ENCODE peak calls at places on chromosomes 11 and 22, in eight cellular contexts. One of them, this sample, is unnamed.
A peak's percentile ranks its signal among the peaks of the same experiment; 100 is the strongest.

GRCh38 chr11:2138075-2138435 is 1.1 kb downstream of the IGF2 start:
- DNase-seq in kidney: peak; percentile 69
- DNase-seq in astrocyte of the cerebellum: no peak
- DNase-seq in foreskin fibroblast: peak; percentile 34
- DNase-seq in fibroblast of pulmonary artery: no peak
- DNase-seq in endodermal cell: peak; percentile 76
- DNase-seq in epithelial cell of esophagus: no peak
- DNase-seq in AG04449: no peak
- DNase-seq in this sample: no peak

GRCh38 chr22:50306753-50307749 is at the start of gene PLXNB2:
- DNase-seq in kidney: peak; percentile 95
- DNase-seq in astrocyte of the cerebellum: peak; percentile 39
- DNase-seq in foreskin fibroblast: peak; percentile 93
- DNase-seq in fibroblast of pulmonary artery: peak; percentile 87
- DNase-seq in endodermal cell: peak; percentile 86
- DNase-seq in epithelial cell of esophagus: peak; percentile 77
- DNase-seq in AG04449: no peak
- DNase-seq in this sample: peak; percentile 93

GRCh38 chr11:106619320-106619990 is 398.8 kb downstream of the GUCY1A2 start:
- DNase-seq in kidney: no peak
- DNase-seq in astrocyte of the cerebellum: no peak
- DNase-seq in foreskin fibroblast: peak; percentile 23
- DNase-seq in fibroblast of pulmonary artery: no peak
- DNase-seq in endodermal cell: no peak
- DNase-seq in epithelial cell of esophagus: no peak
- DNase-seq in AG04449: no peak
- DNase-seq in this sample: no peak

GRCh38 chr11:130449246-130449990 is 973 bp downstream of the ADAMTS15 start:
- DNase-seq in kidney: no peak
- DNase-seq in astrocyte of the cerebellum: no peak
- DNase-seq in foreskin fibroblast: peak; percentile 50
- DNase-seq in fibroblast of pulmonary artery: no peak
- DNase-seq in endodermal cell: peak; percentile 72
- DNase-seq in epithelial cell of esophagus: peak; percentile 33
- DNase-seq in AG04449: no peak
- DNase-seq in this sample: no peak

GRCh38 chr22:17512960-17513359 is 50.3 kb upstream of the SLC25A18 start:
- DNase-seq in kidney: no peak
- DNase-seq in astrocyte of the cerebellum: no peak
- DNase-seq in foreskin fibroblast: no peak
- DNase-seq in fibroblast of pulmonary artery: no peak
- DNase-seq in endodermal cell: no peak
- DNase-seq in epithelial cell of esophagus: no peak
- DNase-seq in AG04449: no peak
- DNase-seq in this sample: no peak

GRCh38 chr11:72617080-72617744 is 57.0 kb downstream of the PDE2A start:
- DNase-seq in kidney: no peak
- DNase-seq in astrocyte of the cerebellum: peak; percentile 9
- DNase-seq in foreskin fibroblast: peak; percentile 22
- DNase-seq in fibroblast of pulmonary artery: peak; percentile 13
- DNase-seq in endodermal cell: no peak
- DNase-seq in epithelial cell of esophagus: no peak
- DNase-seq in AG04449: no peak
- DNase-seq in this sample: peak; percentile 32

GRCh38 chr11:27719575-27719925 is 19.3 kb upstream of the BDNF start:
- DNase-seq in kidney: no peak
- DNase-seq in astrocyte of the cerebellum: no peak
- DNase-seq in foreskin fibroblast: no peak
- DNase-seq in fibroblast of pulmonary artery: no peak
- DNase-seq in endodermal cell: no peak
- DNase-seq in epithelial cell of esophagus: no peak
- DNase-seq in AG04449: no peak
- DNase-seq in this sample: no peak

GRCh38 chr11:75625970-75626691 is 42.7 kb downstream of the MAP6 start:
- DNase-seq in kidney: no peak
- DNase-seq in astrocyte of the cerebellum: peak; percentile 34
- DNase-seq in foreskin fibroblast: peak; percentile 87
- DNase-seq in fibroblast of pulmonary artery: peak; percentile 77
- DNase-seq in endodermal cell: no peak
- DNase-seq in epithelial cell of esophagus: peak; percentile 78
- DNase-seq in AG04449: peak; percentile 44
- DNase-seq in this sample: peak; percentile 66

GRCh38 chr11:3091846-3092602 is 34.8 kb upstream of the CARS1 start:
- DNase-seq in kidney: peak; percentile 84
- DNase-seq in astrocyte of the cerebellum: peak; percentile 27
- DNase-seq in foreskin fibroblast: peak; percentile 79
- DNase-seq in fibroblast of pulmonary artery: peak; percentile 62
- DNase-seq in endodermal cell: peak; percentile 98
- DNase-seq in epithelial cell of esophagus: peak; percentile 86
- DNase-seq in AG04449: no peak
- DNase-seq in this sample: peak; percentile 61

GRCh38 chr11:55895216-55895615 is 12.1 kb downstream of the TRIM51 start:
- DNase-seq in kidney: no peak
- DNase-seq in astrocyte of the cerebellum: no peak
- DNase-seq in foreskin fibroblast: no peak
- DNase-seq in fibroblast of pulmonary artery: no peak
- DNase-seq in endodermal cell: peak; percentile 48
- DNase-seq in epithelial cell of esophagus: no peak
- DNase-seq in AG04449: no peak
- DNase-seq in this sample: no peak

GRCh38 chr22:44578516-44579230 is 80.6 kb upstream of the RTL6 start:
- DNase-seq in kidney: no peak
- DNase-seq in astrocyte of the cerebellum: no peak
- DNase-seq in foreskin fibroblast: no peak
- DNase-seq in fibroblast of pulmonary artery: no peak
- DNase-seq in endodermal cell: no peak
- DNase-seq in epithelial cell of esophagus: no peak
- DNase-seq in AG04449: no peak
- DNase-seq in this sample: no peak

GRCh38 chr11:3219281-3219892 is 774 bp upstream of the MRGPRG start:
- DNase-seq in kidney: peak; percentile 68
- DNase-seq in astrocyte of the cerebellum: no peak
- DNase-seq in foreskin fibroblast: no peak
- DNase-seq in fibroblast of pulmonary artery: no peak
- DNase-seq in endodermal cell: peak; percentile 49
- DNase-seq in epithelial cell of esophagus: no peak
- DNase-seq in AG04449: no peak
- DNase-seq in this sample: no peak

GRCh38 chr22:41834005-41834975 is 1.4 kb downstream of the SREBF2 start:
- DNase-seq in kidney: no peak
- DNase-seq in astrocyte of the cerebellum: no peak
- DNase-seq in foreskin fibroblast: no peak
- DNase-seq in fibroblast of pulmonary artery: no peak
- DNase-seq in endodermal cell: no peak
- DNase-seq in epithelial cell of esophagus: no peak
- DNase-seq in AG04449: no peak
- DNase-seq in this sample: no peak

GRCh38 chr11:5851002-5851401 is 6.5 kb downstream of the OR52E8 start:
- DNase-seq in kidney: no peak
- DNase-seq in astrocyte of the cerebellum: no peak
- DNase-seq in foreskin fibroblast: no peak
- DNase-seq in fibroblast of pulmonary artery: no peak
- DNase-seq in endodermal cell: no peak
- DNase-seq in epithelial cell of esophagus: no peak
- DNase-seq in AG04449: no peak
- DNase-seq in this sample: no peak

GRCh38 chr11:26901162-26901561 is 92.8 kb upstream of the FIBIN start:
- DNase-seq in kidney: no peak
- DNase-seq in astrocyte of the cerebellum: peak; percentile 37
- DNase-seq in foreskin fibroblast: no peak
- DNase-seq in fibroblast of pulmonary artery: peak; percentile 39
- DNase-seq in endodermal cell: no peak
- DNase-seq in epithelial cell of esophagus: no peak
- DNase-seq in AG04449: peak; percentile 17
- DNase-seq in this sample: peak; percentile 46

GRCh38 chr11:91819195-91819594 is 405.4 kb upstream of the FAT3 start:
- DNase-seq in kidney: no peak
- DNase-seq in astrocyte of the cerebellum: no peak
- DNase-seq in foreskin fibroblast: no peak
- DNase-seq in fibroblast of pulmonary artery: no peak
- DNase-seq in endodermal cell: no peak
- DNase-seq in epithelial cell of esophagus: no peak
- DNase-seq in AG04449: no peak
- DNase-seq in this sample: no peak

GRCh38 chr22:49964493-49965290 is 4.1 kb downstream of the PIM3 start:
- DNase-seq in kidney: peak; percentile 74
- DNase-seq in astrocyte of the cerebellum: no peak
- DNase-seq in foreskin fibroblast: no peak
- DNase-seq in fibroblast of pulmonary artery: no peak
- DNase-seq in endodermal cell: peak; percentile 50
- DNase-seq in epithelial cell of esophagus: no peak
- DNase-seq in AG04449: no peak
- DNase-seq in this sample: no peak

GRCh38 chr11:105155679-105156078 is 16.1 kb upstream of the CARD18 start:
- DNase-seq in kidney: no peak
- DNase-seq in astrocyte of the cerebellum: no peak
- DNase-seq in foreskin fibroblast: no peak
- DNase-seq in fibroblast of pulmonary artery: no peak
- DNase-seq in endodermal cell: peak; percentile 52
- DNase-seq in epithelial cell of esophagus: no peak
- DNase-seq in AG04449: no peak
- DNase-seq in this sample: no peak

GRCh38 chr22:20096574-20097420 is 16.8 kb downstream of the DGCR8 start:
- DNase-seq in kidney: no peak
- DNase-seq in astrocyte of the cerebellum: no peak
- DNase-seq in foreskin fibroblast: no peak
- DNase-seq in fibroblast of pulmonary artery: no peak
- DNase-seq in endodermal cell: no peak
- DNase-seq in epithelial cell of esophagus: no peak
- DNase-seq in AG04449: no peak
- DNase-seq in this sample: no peak

GRCh38 chr11:34865261-34865660 is 50.9 kb downstream of the APIP start:
- DNase-seq in kidney: no peak
- DNase-seq in astrocyte of the cerebellum: no peak
- DNase-seq in foreskin fibroblast: peak; percentile 10
- DNase-seq in fibroblast of pulmonary artery: no peak
- DNase-seq in endodermal cell: no peak
- DNase-seq in epithelial cell of esophagus: peak; percentile 45
- DNase-seq in AG04449: no peak
- DNase-seq in this sample: no peak

GRCh38 chr22:35963237-35963810 is 65.3 kb downstream of the RBFOX2 start:
- DNase-seq in kidney: no peak
- DNase-seq in astrocyte of the cerebellum: no peak
- DNase-seq in foreskin fibroblast: no peak
- DNase-seq in fibroblast of pulmonary artery: no peak
- DNase-seq in endodermal cell: no peak
- DNase-seq in epithelial cell of esophagus: no peak
- DNase-seq in AG04449: no peak
- DNase-seq in this sample: peak; percentile 34

GRCh38 chr11:111308140-111308539 is 9.8 kb downstream of the POU2AF3 start:
- DNase-seq in kidney: no peak
- DNase-seq in astrocyte of the cerebellum: no peak
- DNase-seq in foreskin fibroblast: no peak
- DNase-seq in fibroblast of pulmonary artery: no peak
- DNase-seq in endodermal cell: no peak
- DNase-seq in epithelial cell of esophagus: no peak
- DNase-seq in AG04449: no peak
- DNase-seq in this sample: peak; percentile 24

GRCh38 chr11:111309516-111309915 is 11.2 kb downstream of the POU2AF3 start:
- DNase-seq in kidney: no peak
- DNase-seq in astrocyte of the cerebellum: no peak
- DNase-seq in foreskin fibroblast: no peak
- DNase-seq in fibroblast of pulmonary artery: no peak
- DNase-seq in endodermal cell: no peak
- DNase-seq in epithelial cell of esophagus: no peak
- DNase-seq in AG04449: no peak
- DNase-seq in this sample: no peak

GRCh38 chr11:111305871-111306270 is 7.5 kb downstream of the POU2AF3 start:
- DNase-seq in kidney: no peak
- DNase-seq in astrocyte of the cerebellum: no peak
- DNase-seq in foreskin fibroblast: no peak
- DNase-seq in fibroblast of pulmonary artery: no peak
- DNase-seq in endodermal cell: no peak
- DNase-seq in epithelial cell of esophagus: no peak
- DNase-seq in AG04449: no peak
- DNase-seq in this sample: no peak

GRCh38 chr11:111306321-111306720 is 8.0 kb downstream of the POU2AF3 start:
- DNase-seq in kidney: no peak
- DNase-seq in astrocyte of the cerebellum: no peak
- DNase-seq in foreskin fibroblast: no peak
- DNase-seq in fibroblast of pulmonary artery: no peak
- DNase-seq in endodermal cell: no peak
- DNase-seq in epithelial cell of esophagus: no peak
- DNase-seq in AG04449: no peak
- DNase-seq in this sample: no peak

GRCh38 chr11:111307472-111308108 is 9.2 kb downstream of the POU2AF3 start:
- DNase-seq in kidney: no peak
- DNase-seq in astrocyte of the cerebellum: no peak
- DNase-seq in foreskin fibroblast: no peak
- DNase-seq in fibroblast of pulmonary artery: no peak
- DNase-seq in endodermal cell: no peak
- DNase-seq in epithelial cell of esophagus: no peak
- DNase-seq in AG04449: no peak
- DNase-seq in this sample: no peak
- H3K4me3 ChIP-seq in kidney: no peak overlapping the region
- H3K4me3 ChIP-seq in astrocyte of the cerebellum: no peak overlapping the region
- H3K4me3 ChIP-seq in foreskin fibroblast: no peak overlapping the region
- H3K4me3 ChIP-seq in fibroblast of pulmonary artery: no peak overlapping the region
- H3K4me3 ChIP-seq in endodermal cell: no peak overlapping the region
- H3K4me3 ChIP-seq in epithelial cell of esophagus: no peak overlapping the region
- H3K4me3 ChIP-seq in AG04449: no peak overlapping the region
- H3K4me3 ChIP-seq in this sample: no peak overlapping the region

GRCh38 chr11:32487270-32487669 is 51.9 kb upstream of the WT1 start:
- DNase-seq in kidney: no peak
- DNase-seq in astrocyte of the cerebellum: no peak
- DNase-seq in foreskin fibroblast: no peak
- DNase-seq in fibroblast of pulmonary artery: peak; percentile 22
- DNase-seq in endodermal cell: peak; percentile 72
- DNase-seq in epithelial cell of esophagus: peak; percentile 3
- DNase-seq in AG04449: no peak
- DNase-seq in this sample: peak; percentile 11
- TF ChIP-seq CTCF in kidney: no peak
- TF ChIP-seq CTCF in astrocyte of the cerebellum: peak; percentile 42
- TF ChIP-seq CTCF in foreskin fibroblast: no peak
- TF ChIP-seq CTCF in fibroblast of pulmonary artery: peak; percentile 49
- TF ChIP-seq CTCF in endodermal cell: peak; percentile 70
- TF ChIP-seq CTCF in epithelial cell of esophagus: no peak
- TF ChIP-seq CTCF in AG04449: peak; percentile 11
- TF ChIP-seq CTCF in this sample: peak; percentile 47

GRCh38 chr22:25167082-25167481 is 32.6 kb upstream of the CRYBB3 start:
- DNase-seq in kidney: no peak
- DNase-seq in astrocyte of the cerebellum: no peak
- DNase-seq in foreskin fibroblast: no peak
- DNase-seq in fibroblast of pulmonary artery: no peak
- DNase-seq in endodermal cell: peak; percentile 45
- DNase-seq in epithelial cell of esophagus: peak; percentile 62
- DNase-seq in AG04449: no peak
- DNase-seq in this sample: no peak
- H3K4me3 ChIP-seq in kidney: no peak overlapping the region
- H3K4me3 ChIP-seq in astrocyte of the cerebellum: no peak overlapping the region
- H3K4me3 ChIP-seq in foreskin fibroblast: no peak overlapping the region
- H3K4me3 ChIP-seq in fibroblast of pulmonary artery: no peak overlapping the region
- H3K4me3 ChIP-seq in endodermal cell: no peak overlapping the region
- H3K4me3 ChIP-seq in epithelial cell of esophagus: no peak overlapping the region
- H3K4me3 ChIP-seq in AG04449: no peak overlapping the region
- H3K4me3 ChIP-seq in this sample: no peak overlapping the region

DNA sequence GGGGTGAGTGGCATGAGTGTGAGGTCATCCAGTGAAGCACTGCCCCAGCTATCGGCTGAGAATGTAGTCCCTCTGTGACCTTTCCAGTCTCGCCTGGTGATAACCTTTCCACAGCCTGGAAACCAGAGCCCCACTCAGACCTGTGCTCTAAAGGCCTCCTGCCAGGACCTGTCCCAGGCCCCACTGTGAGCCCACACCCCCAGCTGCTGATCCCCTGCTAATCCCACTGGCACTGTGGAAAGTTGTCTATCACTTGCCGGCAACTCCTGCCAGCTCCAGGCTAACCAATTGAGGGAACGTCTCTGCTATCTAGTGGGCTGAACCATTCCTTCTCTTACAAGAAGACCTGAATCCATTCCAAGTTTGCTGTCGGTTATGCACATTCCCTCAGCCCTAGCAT is 328.3 kb downstream of the FAM181B start:
- DNase-seq in kidney: no peak
- DNase-seq in astrocyte of the cerebellum: no peak
- DNase-seq in foreskin fibroblast: no peak
- DNase-seq in fibroblast of pulmonary artery: no peak
- DNase-seq in endodermal cell: peak; percentile 75
- DNase-seq in epithelial cell of esophagus: no peak
- DNase-seq in AG04449: no peak
- DNase-seq in this sample: no peak
- TF ChIP-seq CTCF in kidney: no peak
- TF ChIP-seq CTCF in astrocyte of the cerebellum: no peak
- TF ChIP-seq CTCF in foreskin fibroblast: no peak
- TF ChIP-seq CTCF in fibroblast of pulmonary artery: no peak
- TF ChIP-seq CTCF in endodermal cell: no peak
- TF ChIP-seq CTCF in epithelial cell of esophagus: no peak
- TF ChIP-seq CTCF in AG04449: no peak
- TF ChIP-seq CTCF in this sample: no peak